ENCODE peak calls at places on chromosomes 1 and 21, in nine cellular contexts. One of them, this sample, is unnamed. For H3K4me1 and H3K36me3, the result is how much of the 10 kb centered on the place peaks cover.

GRCh38 chr1:1167416-1168155 is 6.1 kb upstream of the TTLL10 start:
- DNase-seq in HCT116: no peak
- DNase-seq in sigmoid colon: no peak
- DNase-seq in lower lobe of right lung: peak
- DNase-seq in psoas muscle: peak
- DNase-seq in naive thymus-derived CD4-positive, alpha-beta T cell: no peak
- DNase-seq in PC-9: no peak
- DNase-seq in hepatocyte: no peak
- DNase-seq in testis: no peak
- DNase-seq in this sample: peak

GRCh38 chr1:214494706-214495105 is 56.7 kb downstream of the PTPN14 start:
- DNase-seq in HCT116: peak
- DNase-seq in sigmoid colon: no peak
- DNase-seq in lower lobe of right lung: no peak
- DNase-seq in psoas muscle: no peak
- DNase-seq in naive thymus-derived CD4-positive, alpha-beta T cell: no peak
- DNase-seq in PC-9: peak
- DNase-seq in hepatocyte: peak
- DNase-seq in testis: no peak
- DNase-seq in this sample: no peak

GRCh38 chr1:22104865-22105437 is 37.9 kb downstream of the WNT4 start:
- DNase-seq in HCT116: no peak
- DNase-seq in sigmoid colon: no peak
- DNase-seq in lower lobe of right lung: no peak
- DNase-seq in psoas muscle: no peak
- DNase-seq in naive thymus-derived CD4-positive, alpha-beta T cell: no peak
- DNase-seq in PC-9: no peak
- DNase-seq in hepatocyte: no peak
- DNase-seq in testis: no peak
- DNase-seq in this sample: no peak

GRCh38 chr21:35783686-35784085 is 276.6 kb downstream of the SETD4 start:
- DNase-seq in HCT116: no peak
- DNase-seq in sigmoid colon: no peak
- DNase-seq in lower lobe of right lung: no peak
- DNase-seq in psoas muscle: no peak
- DNase-seq in naive thymus-derived CD4-positive, alpha-beta T cell: no peak
- DNase-seq in PC-9: no peak
- DNase-seq in hepatocyte: no peak
- DNase-seq in testis: no peak
- DNase-seq in this sample: no peak

GRCh38 chr1:230277201-230277771 is 148.8 kb downstream of the PGBD5 start:
- DNase-seq in HCT116: no peak
- DNase-seq in sigmoid colon: peak
- DNase-seq in lower lobe of right lung: peak
- DNase-seq in psoas muscle: no peak
- DNase-seq in naive thymus-derived CD4-positive, alpha-beta T cell: no peak
- DNase-seq in PC-9: no peak
- DNase-seq in hepatocyte: no peak
- DNase-seq in testis: no peak
- DNase-seq in this sample: no peak

GRCh38 chr1:42926235-42926869 is 32.3 kb downstream of the SLC2A1 start:
- DNase-seq in HCT116: no peak
- DNase-seq in sigmoid colon: no peak
- DNase-seq in lower lobe of right lung: no peak
- DNase-seq in psoas muscle: no peak
- DNase-seq in naive thymus-derived CD4-positive, alpha-beta T cell: no peak
- DNase-seq in PC-9: no peak
- DNase-seq in hepatocyte: no peak
- DNase-seq in testis: no peak
- DNase-seq in this sample: no peak

GRCh38 chr1:9870572-9870971 is 39.5 kb downstream of the CTNNBIP1 start:
- DNase-seq in HCT116: no peak
- DNase-seq in sigmoid colon: no peak
- DNase-seq in lower lobe of right lung: no peak
- DNase-seq in psoas muscle: no peak
- DNase-seq in naive thymus-derived CD4-positive, alpha-beta T cell: no peak
- DNase-seq in PC-9: no peak
- DNase-seq in hepatocyte: no peak
- DNase-seq in testis: no peak
- DNase-seq in this sample: no peak

GRCh38 chr21:33684923-33685560 is 42.7 kb downstream of the ITSN1 start:
- DNase-seq in HCT116: no peak
- DNase-seq in sigmoid colon: no peak
- DNase-seq in lower lobe of right lung: no peak
- DNase-seq in psoas muscle: no peak
- DNase-seq in naive thymus-derived CD4-positive, alpha-beta T cell: no peak
- DNase-seq in PC-9: no peak
- DNase-seq in hepatocyte: no peak
- DNase-seq in testis: no peak
- DNase-seq in this sample: no peak

DNA sequence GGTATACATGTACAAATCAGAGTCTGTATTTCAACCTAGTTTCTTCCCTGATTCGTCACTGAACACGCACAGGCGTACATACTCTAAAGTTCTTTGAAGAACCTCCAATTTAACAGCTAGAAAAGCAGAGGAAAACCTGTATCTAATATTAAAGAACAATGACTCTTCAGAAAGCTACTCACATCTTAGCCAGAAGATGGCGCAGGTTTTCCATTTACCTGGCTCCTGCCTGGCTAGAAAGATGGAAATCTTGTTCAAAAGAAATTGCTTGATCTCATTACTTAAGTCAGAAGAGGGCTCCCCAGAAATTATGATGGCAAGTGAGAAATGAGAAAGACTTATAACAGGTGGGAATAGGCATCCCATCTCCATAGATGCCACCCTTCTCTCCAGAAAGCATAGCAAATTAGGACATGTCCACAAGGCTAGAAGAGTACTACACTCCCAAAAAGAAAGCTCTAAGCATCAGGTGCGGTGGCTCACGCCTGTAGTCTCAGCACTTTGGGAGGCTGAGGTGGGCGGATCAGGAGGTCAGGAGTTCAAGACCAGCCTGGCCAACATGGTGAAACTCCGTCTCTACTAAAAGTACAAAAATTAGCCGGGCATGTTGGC is 19.0 kb upstream of the L1TD1 start:
- DNase-seq in HCT116: peak
- DNase-seq in sigmoid colon: no peak
- DNase-seq in lower lobe of right lung: no peak
- DNase-seq in psoas muscle: no peak
- DNase-seq in naive thymus-derived CD4-positive, alpha-beta T cell: no peak
- DNase-seq in PC-9: peak
- DNase-seq in hepatocyte: peak
- DNase-seq in testis: peak
- DNase-seq in this sample: peak
- H3K4me1 ChIP-seq in HCT116: under half
- H3K4me1 ChIP-seq in sigmoid colon: under half
- H3K4me1 ChIP-seq in lower lobe of right lung: under half
- H3K4me1 ChIP-seq in psoas muscle: under half
- H3K4me1 ChIP-seq in naive thymus-derived CD4-positive, alpha-beta T cell: under half
- H3K4me1 ChIP-seq in PC-9: under half
- H3K4me1 ChIP-seq in hepatocyte: under half
- H3K4me1 ChIP-seq in testis: under half
- H3K4me1 ChIP-seq in this sample: under half

GRCh38 chr1:172600615-172601014 is 58.3 kb upstream of the FASLG start:
- DNase-seq in HCT116: no peak
- DNase-seq in sigmoid colon: no peak
- DNase-seq in lower lobe of right lung: no peak
- DNase-seq in psoas muscle: no peak
- DNase-seq in naive thymus-derived CD4-positive, alpha-beta T cell: no peak
- DNase-seq in PC-9: peak
- DNase-seq in hepatocyte: no peak
- DNase-seq in testis: no peak
- DNase-seq in this sample: no peak

GRCh38 chr1:172599912-172600311 is 59.0 kb upstream of the FASLG start:
- DNase-seq in HCT116: no peak
- DNase-seq in sigmoid colon: no peak
- DNase-seq in lower lobe of right lung: no peak
- DNase-seq in psoas muscle: no peak
- DNase-seq in naive thymus-derived CD4-positive, alpha-beta T cell: no peak
- DNase-seq in PC-9: no peak
- DNase-seq in hepatocyte: no peak
- DNase-seq in testis: peak
- DNase-seq in this sample: no peak

GRCh38 chr1:172601046-172601630 is 57.8 kb upstream of the FASLG start:
- DNase-seq in HCT116: no peak
- DNase-seq in sigmoid colon: no peak
- DNase-seq in lower lobe of right lung: no peak
- DNase-seq in psoas muscle: no peak
- DNase-seq in naive thymus-derived CD4-positive, alpha-beta T cell: no peak
- DNase-seq in PC-9: no peak
- DNase-seq in hepatocyte: no peak
- DNase-seq in testis: no peak
- DNase-seq in this sample: no peak

GRCh38 chr1:172603816-172604215 is 55.1 kb upstream of the FASLG start:
- DNase-seq in HCT116: no peak
- DNase-seq in sigmoid colon: no peak
- DNase-seq in lower lobe of right lung: no peak
- DNase-seq in psoas muscle: no peak
- DNase-seq in naive thymus-derived CD4-positive, alpha-beta T cell: no peak
- DNase-seq in PC-9: no peak
- DNase-seq in hepatocyte: no peak
- DNase-seq in testis: no peak
- DNase-seq in this sample: no peak

DNA sequence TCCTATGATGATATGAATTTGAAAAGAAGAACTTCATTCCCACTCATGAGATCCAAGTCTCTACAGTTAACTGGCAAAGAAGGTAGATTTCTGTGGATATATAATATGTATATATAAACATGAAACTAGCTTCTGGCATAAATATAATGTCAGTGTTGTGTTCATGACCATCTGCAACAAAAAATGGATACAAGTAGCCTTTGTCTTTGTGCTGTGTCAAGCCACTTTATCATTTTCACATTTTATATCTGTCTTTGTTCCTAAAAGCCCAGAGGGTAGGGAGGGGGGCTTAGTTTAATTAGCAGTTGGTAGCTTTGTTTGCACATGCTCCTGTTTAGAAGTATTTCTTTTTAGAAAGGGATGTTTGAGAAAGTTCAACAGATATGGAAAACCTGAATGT is 56.2 kb upstream of the FASLG start:
- DNase-seq in HCT116: no peak
- DNase-seq in sigmoid colon: no peak
- DNase-seq in lower lobe of right lung: no peak
- DNase-seq in psoas muscle: no peak
- DNase-seq in naive thymus-derived CD4-positive, alpha-beta T cell: no peak
- DNase-seq in PC-9: no peak
- DNase-seq in hepatocyte: no peak
- DNase-seq in testis: no peak
- DNase-seq in this sample: no peak
- H3K36me3 ChIP-seq in HCT116: under half
- H3K36me3 ChIP-seq in sigmoid colon: under half
- H3K36me3 ChIP-seq in lower lobe of right lung: half or more
- H3K36me3 ChIP-seq in psoas muscle: under half
- H3K36me3 ChIP-seq in naive thymus-derived CD4-positive, alpha-beta T cell: under half
- H3K36me3 ChIP-seq in PC-9: under half
- H3K36me3 ChIP-seq in hepatocyte: under half
- H3K36me3 ChIP-seq in testis: under half
- H3K36me3 ChIP-seq in this sample: under half

GRCh38 chr1:110635434-110635833 is 29.3 kb upstream of the KCNA2 start:
- DNase-seq in HCT116: no peak
- DNase-seq in sigmoid colon: no peak
- DNase-seq in lower lobe of right lung: no peak
- DNase-seq in psoas muscle: no peak
- DNase-seq in naive thymus-derived CD4-positive, alpha-beta T cell: no peak
- DNase-seq in PC-9: no peak
- DNase-seq in hepatocyte: no peak
- DNase-seq in testis: no peak
- DNase-seq in this sample: no peak
- H3K4me1 ChIP-seq in HCT116: under half
- H3K4me1 ChIP-seq in sigmoid colon: under half
- H3K4me1 ChIP-seq in lower lobe of right lung: under half
- H3K4me1 ChIP-seq in psoas muscle: under half
- H3K4me1 ChIP-seq in naive thymus-derived CD4-positive, alpha-beta T cell: half or more
- H3K4me1 ChIP-seq in PC-9: under half
- H3K4me1 ChIP-seq in hepatocyte: under half
- H3K4me1 ChIP-seq in testis: under half
- H3K4me1 ChIP-seq in this sample: under half

GRCh38 chr1:154240294-154240831 is 19.6 kb downstream of the UBAP2L start:
- DNase-seq in HCT116: no peak
- DNase-seq in sigmoid colon: no peak
- DNase-seq in lower lobe of right lung: no peak
- DNase-seq in psoas muscle: no peak
- DNase-seq in naive thymus-derived CD4-positive, alpha-beta T cell: no peak
- DNase-seq in PC-9: no peak
- DNase-seq in hepatocyte: no peak
- DNase-seq in testis: no peak
- DNase-seq in this sample: no peak

GRCh38 chr1:154236855-154237254 is 16.1 kb downstream of the UBAP2L start:
- DNase-seq in HCT116: no peak
- DNase-seq in sigmoid colon: no peak
- DNase-seq in lower lobe of right lung: no peak
- DNase-seq in psoas muscle: no peak
- DNase-seq in naive thymus-derived CD4-positive, alpha-beta T cell: no peak
- DNase-seq in PC-9: no peak
- DNase-seq in hepatocyte: no peak
- DNase-seq in testis: no peak
- DNase-seq in this sample: no peak

GRCh38 chr1:154237880-154238506 is 17.2 kb downstream of the UBAP2L start:
- DNase-seq in HCT116: no peak
- DNase-seq in sigmoid colon: no peak
- DNase-seq in lower lobe of right lung: no peak
- DNase-seq in psoas muscle: no peak
- DNase-seq in naive thymus-derived CD4-positive, alpha-beta T cell: no peak
- DNase-seq in PC-9: no peak
- DNase-seq in hepatocyte: no peak
- DNase-seq in testis: no peak
- DNase-seq in this sample: no peak

GRCh38 chr1:154239491-154239890 is 18.7 kb downstream of the UBAP2L start:
- DNase-seq in HCT116: no peak
- DNase-seq in sigmoid colon: no peak
- DNase-seq in lower lobe of right lung: no peak
- DNase-seq in psoas muscle: no peak
- DNase-seq in naive thymus-derived CD4-positive, alpha-beta T cell: no peak
- DNase-seq in PC-9: no peak
- DNase-seq in hepatocyte: no peak
- DNase-seq in testis: no peak
- DNase-seq in this sample: no peak

DNA sequence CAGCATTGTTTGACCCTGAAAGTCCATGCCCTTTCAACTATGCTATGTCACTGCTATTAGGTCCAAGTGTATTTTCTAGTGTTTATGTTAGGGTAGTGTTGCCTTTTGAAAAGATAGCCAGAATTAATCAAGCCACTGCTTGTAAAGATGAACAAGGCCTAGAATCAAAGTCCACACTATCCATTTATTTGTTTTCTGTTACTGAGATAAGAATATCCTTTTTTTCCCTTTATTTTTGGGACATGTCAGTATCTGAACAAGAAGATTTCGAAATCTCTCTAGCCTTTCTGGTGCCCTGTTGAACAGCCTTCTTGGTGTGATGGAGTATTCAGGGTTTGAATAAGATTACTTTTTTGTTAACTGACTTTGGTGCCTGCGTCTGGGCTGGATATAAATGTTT is 16.7 kb downstream of the UBAP2L start:
- DNase-seq in HCT116: no peak
- DNase-seq in sigmoid colon: no peak
- DNase-seq in lower lobe of right lung: no peak
- DNase-seq in psoas muscle: no peak
- DNase-seq in naive thymus-derived CD4-positive, alpha-beta T cell: no peak
- DNase-seq in PC-9: no peak
- DNase-seq in hepatocyte: no peak
- DNase-seq in testis: no peak
- DNase-seq in this sample: no peak
- H3K36me3 ChIP-seq in HCT116: half or more
- H3K36me3 ChIP-seq in sigmoid colon: half or more
- H3K36me3 ChIP-seq in lower lobe of right lung: half or more
- H3K36me3 ChIP-seq in psoas muscle: under half
- H3K36me3 ChIP-seq in naive thymus-derived CD4-positive, alpha-beta T cell: half or more
- H3K36me3 ChIP-seq in PC-9: half or more
- H3K36me3 ChIP-seq in hepatocyte: under half
- H3K36me3 ChIP-seq in testis: under half
- H3K36me3 ChIP-seq in this sample: under half

This sample was measured in colonic mucosa.